ENCODE peak calls at places on chromosome 7, in six cellular contexts. Z is GM23248, X is mammary epithelial cell, B is GM23338, T is A549, V is IMR-90. G is an unnamed sample.

GRCh38 chr7:106072715-106073091 is 39.4 kb downstream of the SYPL1 start:
- DNase-seq in Z (no peak), X (no peak), B (no peak), T (no peak), V (no peak), G (no peak)

GRCh38 chr7:8068892-8069686 is 100.5 kb downstream of the GLCCI1 start:
- DNase-seq in Z (no peak), X (no peak), B (peak; percentile 44), T (no peak), V (no peak), G (no peak)

GRCh38 chr7:16787141-16787540 is 17.7 kb downstream of the AGR2 start:
- DNase-seq in Z (no peak), X (no peak), B (no peak), T (no peak), V (no peak), G (no peak)

GRCh38 chr7:43244232-43244631 is 131.8 kb downstream of the HECW1 start:
- DNase-seq in Z (peak; percentile 67), X (peak; percentile 6), B (no peak), T (no peak), V (peak; percentile 22), G (no peak)

GRCh38 chr7:725223-726005 is 1.1 kb upstream of the DNAAF5 start:
- DNase-seq in Z (peak; percentile 55), X (peak; percentile 82), B (no peak), T (no peak), V (peak; percentile 86), G (peak; percentile 89)

GRCh38 chr7:921071-921461 is 33.4 kb downstream of the ADAP1 start:
- DNase-seq in Z (no peak), X (no peak), B (no peak), T (no peak), V (no peak), G (no peak)

GRCh38 chr7:37916673-37917660 is at the start of gene SFRP4:
- DNase-seq in Z (peak; percentile 62), X (peak; percentile 12), B (peak; percentile 84), T (peak; percentile 84), V (peak; percentile 1), G (peak; percentile 56)

GRCh38 chr7:73526892-73527821 is 5.1 kb upstream of the BAZ1B start:
- DNase-seq in Z (no peak), X (no peak), B (peak; percentile 45), T (no peak), V (no peak), G (no peak)

GRCh38 chr7:30184804-30185487 is 50.2 kb downstream of the MTURN start:
- DNase-seq in Z (no peak), X (peak; percentile 16), B (no peak), T (no peak), V (no peak), G (no peak)

GRCh38 chr7:2205036-2205780 is 27.5 kb downstream of the MAD1L1 start:
- DNase-seq in Z (no peak), X (no peak), B (no peak), T (no peak), V (peak; percentile 11), G (no peak)

GRCh38 chr7:69864822-69865221 is 266.5 kb downstream of the AUTS2 start:
- DNase-seq in Z (no peak), X (no peak), B (no peak), T (no peak), V (no peak), G (no peak)

GRCh38 chr7:87110778-87111177 is 41.5 kb upstream of the DMTF1 start:
- DNase-seq in Z (peak; percentile 62), X (peak; percentile 26), B (no peak), T (peak; percentile 16), V (peak; percentile 65), G (peak; percentile 51)

GRCh38 chr7:80359476-80359875 is 152.4 kb downstream of the GNAT3 start:
- DNase-seq in Z (no peak), X (peak; percentile 12), B (no peak), T (no peak), V (no peak), G (no peak)

GRCh38 chr7:19020711-19021110 is 96.7 kb downstream of the TWIST1 start:
- DNase-seq in Z (peak; percentile 35), X (peak; percentile 72), B (no peak), T (no peak), V (peak; percentile 41), G (peak; percentile 89)

GRCh38 chr7:81637527-81637926 is 132.3 kb downstream of the HGF start:
- DNase-seq in Z (no peak), X (no peak), B (no peak), T (peak; percentile 10), V (no peak), G (no peak)

GRCh38 chr7:113880467-113881040 is 38.3 kb downstream of the PPP1R3A start:
- DNase-seq in Z (no peak), X (no peak), B (no peak), T (no peak), V (no peak), G (no peak)

GRCh38 chr7:70289067-70289466 is 690.8 kb downstream of the AUTS2 start:
- DNase-seq in Z (peak; percentile 61), X (peak; percentile 3), B (no peak), T (no peak), V (no peak), G (peak; percentile 37)

GRCh38 chr7:146076344-146076743 is 40.3 kb upstream of the CNTNAP2 start:
- DNase-seq in Z (no peak), X (no peak), B (no peak), T (no peak), V (no peak), G (no peak)
- H3K4me2 ChIP-seq in Z (no peak overlapping the region), X (no peak overlapping the region), B (no peak overlapping the region), T (no peak overlapping the region), V (no peak overlapping the region), G (no peak overlapping the region)

GRCh38 chr7:47722126-47722525 is 140.2 kb upstream of the TNS3 start:
- DNase-seq in Z (no peak), X (no peak), B (no peak), T (no peak), V (no peak), G (no peak)

GRCh38 chr7:47719675-47720074 is 137.8 kb upstream of the TNS3 start:
- DNase-seq in Z (no peak), X (no peak), B (no peak), T (no peak), V (no peak), G (no peak)

GRCh38 chr7:47720141-47720906 is 138.4 kb upstream of the TNS3 start:
- DNase-seq in Z (peak; percentile 82), X (no peak), B (no peak), T (no peak), V (peak; percentile 86), G (peak; percentile 78)

GRCh38 chr7:47721670-47722069 is 139.8 kb upstream of the TNS3 start:
- DNase-seq in Z (no peak), X (no peak), B (peak; percentile 59), T (no peak), V (no peak), G (no peak)

DNA sequence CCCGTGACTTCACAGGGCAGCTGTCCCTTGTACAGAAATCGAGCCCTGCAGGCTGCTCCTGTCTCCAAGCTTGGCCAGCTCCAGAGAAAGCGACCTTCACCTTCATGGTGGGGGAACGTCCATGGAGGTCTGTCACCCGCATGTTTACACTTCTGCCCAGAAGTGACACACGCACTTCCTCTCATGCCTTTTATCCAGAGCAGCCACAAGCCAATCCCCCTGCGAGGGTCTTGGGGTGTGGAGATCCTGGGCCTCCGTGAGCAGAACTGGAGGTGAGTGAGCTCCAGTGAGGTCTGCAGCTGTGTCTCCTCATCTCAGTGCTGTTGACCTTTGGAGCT is 139.0 kb upstream of the TNS3 start:
- DNase-seq in Z (no peak), X (no peak), B (no peak), T (no peak), V (no peak), G (no peak)
- H3K4me2 ChIP-seq in Z (no peak overlapping the region), X (no peak overlapping the region), B (no peak overlapping the region), T (no peak overlapping the region), V (no peak overlapping the region), G (no peak overlapping the region)

GRCh38 chr7:54879776-54880175 is 120.8 kb upstream of the SEC61G start:
- DNase-seq in Z (no peak), X (no peak), B (no peak), T (peak; percentile 71), V (peak; percentile 55), G (no peak)
- H3K4me2 ChIP-seq in Z (no peak overlapping the region), X (no peak overlapping the region), B (no peak overlapping the region), T (peak overlapping the region; percentile 85), V (no peak overlapping the region), G (no peak overlapping the region)

GRCh38 chr7:25953859-25954258 is 198.1 kb upstream of the NFE2L3 start:
- DNase-seq in Z (no peak), X (no peak), B (no peak), T (no peak), V (no peak), G (no peak)

GRCh38 chr7:25951414-25952276 is 200.4 kb upstream of the NFE2L3 start:
- DNase-seq in Z (peak; percentile 49), X (no peak), B (peak; percentile 44), T (no peak), V (no peak), G (no peak)

GRCh38 chr7:25950488-25951413 is 201.2 kb upstream of the NFE2L3 start:
- DNase-seq in Z (peak; percentile 89), X (peak; percentile 89), B (peak; percentile 97), T (peak; percentile 37), V (peak; percentile 4), G (peak; percentile 24)

GRCh38 chr7:25954395-25954794 is 197.6 kb upstream of the NFE2L3 start:
- DNase-seq in Z (no peak), X (no peak), B (peak; percentile 85), T (no peak), V (no peak), G (no peak)

DNA sequence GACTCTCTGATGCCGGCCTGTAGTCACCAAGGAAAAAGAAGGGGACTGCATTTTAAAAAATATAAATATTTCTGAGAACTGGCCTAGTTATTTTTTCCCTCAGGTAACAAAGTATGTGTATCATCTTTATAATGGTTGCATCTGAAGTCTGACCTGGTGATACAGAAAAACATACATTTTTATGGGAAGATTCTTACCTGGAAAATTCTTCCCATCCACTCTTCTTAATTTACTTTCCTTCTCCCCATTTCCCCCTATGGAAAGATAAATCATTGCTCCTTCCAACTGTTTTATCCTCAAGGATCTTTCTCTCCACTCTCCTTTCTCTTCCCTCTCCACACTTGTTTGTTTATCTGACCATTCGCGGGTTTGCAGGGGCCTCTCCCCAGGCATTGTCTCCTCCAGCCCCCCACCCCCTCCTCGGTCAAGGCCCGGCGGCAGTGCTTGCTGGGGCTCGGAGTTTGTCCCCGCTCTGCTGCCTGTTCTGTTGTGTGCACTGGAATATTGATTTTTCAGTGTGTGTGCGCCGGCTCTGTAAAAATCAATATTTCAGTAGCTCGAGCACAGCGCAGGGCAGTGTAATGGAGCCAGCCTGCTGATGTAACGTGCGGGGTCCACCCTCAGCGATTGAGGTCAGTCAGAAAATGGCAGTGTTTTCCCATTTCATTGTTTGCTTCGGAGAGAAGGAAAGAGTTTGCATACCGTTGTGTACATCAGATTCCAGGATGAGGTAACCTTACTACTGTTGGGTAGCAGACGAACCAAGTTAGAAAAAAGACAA is 199.5 kb upstream of the NFE2L3 start:
- DNase-seq in Z (no peak), X (no peak), B (peak; percentile 37), T (no peak), V (no peak), G (no peak)
- H3K4me2 ChIP-seq in Z (no peak overlapping the region), X (peak overlapping the region; percentile 99), B (peak overlapping the region; percentile 84), T (no peak overlapping the region), V (no peak overlapping the region), G (no peak overlapping the region)

G was measured in astrocyte.